ENCODE peak calls at places on chromosomes 13 and 19, in five cellular contexts. One of them, this sample, is unnamed.
A peak's percentile ranks its signal among the peaks of the same experiment; 100 is the strongest.

GRCh38 chr13:48412881-48413351 is at the start of gene LPAR6:
- DNase-seq in ascending aorta: no peak
- DNase-seq in uterus: peak; percentile 37
- DNase-seq in neural crest cell: no peak
- DNase-seq in GM06990: no peak
- DNase-seq in this sample: no peak

GRCh38 chr19:41027273-41027967 is 36.3 kb downstream of the CYP2B6 start:
- DNase-seq in ascending aorta: no peak
- DNase-seq in uterus: no peak
- DNase-seq in neural crest cell: no peak
- DNase-seq in GM06990: no peak
- DNase-seq in this sample: no peak

GRCh38 chr13:55714120-55714519 is 1426.6 kb upstream of the PRR20A start:
- DNase-seq in ascending aorta: no peak
- DNase-seq in uterus: no peak
- DNase-seq in neural crest cell: no peak
- DNase-seq in GM06990: no peak
- DNase-seq in this sample: no peak

GRCh38 chr13:91930687-91931086 is 532.3 kb downstream of the GPC5 start:
- DNase-seq in ascending aorta: no peak
- DNase-seq in uterus: no peak
- DNase-seq in neural crest cell: no peak
- DNase-seq in GM06990: no peak
- DNase-seq in this sample: no peak

GRCh38 chr19:45885556-45886426 is at the start of gene IRF2BP1:
- DNase-seq in ascending aorta: peak; percentile 70
- DNase-seq in uterus: peak; percentile 94
- DNase-seq in neural crest cell: peak; percentile 82
- DNase-seq in GM06990: peak; percentile 90
- DNase-seq in this sample: peak; percentile 93

GRCh38 chr13:46119883-46120614 is 15.2 kb upstream of the CPB2 start:
- DNase-seq in ascending aorta: no peak
- DNase-seq in uterus: no peak
- DNase-seq in neural crest cell: no peak
- DNase-seq in GM06990: no peak
- DNase-seq in this sample: no peak

GRCh38 chr19:2477732-2478191 is 1.8 kb downstream of the GADD45B start:
- DNase-seq in ascending aorta: no peak
- DNase-seq in uterus: peak; percentile 40
- DNase-seq in neural crest cell: no peak
- DNase-seq in GM06990: peak; percentile 64
- DNase-seq in this sample: no peak

GRCh38 chr19:50720181-50720920 is 749 bp upstream of the SHANK1 start:
- DNase-seq in ascending aorta: no peak
- DNase-seq in uterus: no peak
- DNase-seq in neural crest cell: no peak
- DNase-seq in GM06990: no peak
- DNase-seq in this sample: no peak

GRCh38 chr13:51518847-51519246 is 65.4 kb upstream of the WDFY2 start:
- DNase-seq in ascending aorta: no peak
- DNase-seq in uterus: no peak
- DNase-seq in neural crest cell: no peak
- DNase-seq in GM06990: no peak
- DNase-seq in this sample: no peak

GRCh38 chr19:39156230-39156890 is 30.8 kb downstream of the PAK4 start:
- DNase-seq in ascending aorta: no peak
- DNase-seq in uterus: no peak
- DNase-seq in neural crest cell: no peak
- DNase-seq in GM06990: no peak
- DNase-seq in this sample: no peak

GRCh38 chr13:28532226-28533048 is 37.5 kb upstream of the FLT1 start:
- DNase-seq in ascending aorta: no peak
- DNase-seq in uterus: no peak
- DNase-seq in neural crest cell: peak; percentile 16
- DNase-seq in GM06990: no peak
- DNase-seq in this sample: peak; percentile 50

GRCh38 chr13:58478858-58479257 is 847.3 kb downstream of the PCDH17 start:
- DNase-seq in ascending aorta: no peak
- DNase-seq in uterus: no peak
- DNase-seq in neural crest cell: no peak
- DNase-seq in GM06990: no peak
- DNase-seq in this sample: no peak

GRCh38 chr13:59441596-59442280 is 722.0 kb downstream of the DIAPH3 start:
- DNase-seq in ascending aorta: no peak
- DNase-seq in uterus: no peak
- DNase-seq in neural crest cell: no peak
- DNase-seq in GM06990: no peak
- DNase-seq in this sample: no peak

GRCh38 chr19:16096281-16096855 is 15.3 kb upstream of the RAB8A start:
- DNase-seq in ascending aorta: no peak
- DNase-seq in uterus: no peak
- DNase-seq in neural crest cell: no peak
- DNase-seq in GM06990: no peak
- DNase-seq in this sample: no peak

GRCh38 chr19:47049307-47049700 is 880 bp upstream of the TMEM160 start:
- DNase-seq in ascending aorta: no peak
- DNase-seq in uterus: no peak
- DNase-seq in neural crest cell: no peak
- DNase-seq in GM06990: no peak
- DNase-seq in this sample: no peak

GRCh38 chr19:16293133-16294085 is 31.2 kb upstream of the KLF2 start:
- DNase-seq in ascending aorta: peak; percentile 39
- DNase-seq in uterus: peak; percentile 98
- DNase-seq in neural crest cell: no peak
- DNase-seq in GM06990: no peak
- DNase-seq in this sample: no peak

GRCh38 chr19:39038098-39038497 is 5.7 kb upstream of the FBXO27 start:
- DNase-seq in ascending aorta: no peak
- DNase-seq in uterus: no peak
- DNase-seq in neural crest cell: peak; percentile 15
- DNase-seq in GM06990: no peak
- DNase-seq in this sample: peak; percentile 54

DNA sequence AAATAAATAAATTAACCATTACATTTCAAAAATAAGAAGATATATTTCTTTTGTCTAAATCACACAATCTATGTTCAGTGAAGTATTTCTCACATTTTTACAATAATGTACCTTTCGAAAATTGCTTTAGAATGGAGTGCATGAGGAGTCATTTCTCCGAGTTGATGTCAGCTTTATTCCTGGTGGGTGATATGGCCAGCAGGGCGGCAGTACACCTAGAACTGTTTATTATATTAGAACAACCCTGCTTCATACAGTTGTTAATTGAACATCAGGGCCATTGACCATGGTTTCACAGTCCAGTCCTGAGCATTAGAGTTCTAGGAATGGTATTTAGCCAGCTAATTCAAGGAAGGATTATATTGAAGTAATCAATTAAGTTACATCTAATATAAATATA is 696.3 kb upstream of the SLC10A2 start:
- DNase-seq in ascending aorta: no peak
- DNase-seq in uterus: no peak
- DNase-seq in neural crest cell: no peak
- DNase-seq in GM06990: no peak
- DNase-seq in this sample: no peak
- TF ChIP-seq CTCF in ascending aorta: no peak
- TF ChIP-seq CTCF in uterus: no peak
- TF ChIP-seq CTCF in neural crest cell: peak; percentile 29
- TF ChIP-seq CTCF in GM06990: no peak
- TF ChIP-seq CTCF in this sample: peak; percentile 13

GRCh38 chr13:23722726-23723453 is 152.7 kb downstream of the TNFRSF19 start:
- DNase-seq in ascending aorta: no peak
- DNase-seq in uterus: no peak
- DNase-seq in neural crest cell: no peak
- DNase-seq in GM06990: no peak
- DNase-seq in this sample: no peak

GRCh38 chr13:23728807-23729206 is 158.6 kb downstream of the TNFRSF19 start:
- DNase-seq in ascending aorta: no peak
- DNase-seq in uterus: no peak
- DNase-seq in neural crest cell: no peak
- DNase-seq in GM06990: no peak
- DNase-seq in this sample: no peak

GRCh38 chr13:23725922-23726321 is 155.7 kb downstream of the TNFRSF19 start:
- DNase-seq in ascending aorta: no peak
- DNase-seq in uterus: no peak
- DNase-seq in neural crest cell: no peak
- DNase-seq in GM06990: no peak
- DNase-seq in this sample: no peak

GRCh38 chr13:23723463-23723862 is 153.3 kb downstream of the TNFRSF19 start:
- DNase-seq in ascending aorta: no peak
- DNase-seq in uterus: peak; percentile 30
- DNase-seq in neural crest cell: no peak
- DNase-seq in GM06990: no peak
- DNase-seq in this sample: no peak

GRCh38 chr13:23724196-23724970 is 154.2 kb downstream of the TNFRSF19 start:
- DNase-seq in ascending aorta: no peak
- DNase-seq in uterus: no peak
- DNase-seq in neural crest cell: no peak
- DNase-seq in GM06990: no peak
- DNase-seq in this sample: no peak
- TF ChIP-seq CTCF in ascending aorta: no peak
- TF ChIP-seq CTCF in uterus: no peak
- TF ChIP-seq CTCF in neural crest cell: no peak
- TF ChIP-seq CTCF in GM06990: no peak
- TF ChIP-seq CTCF in this sample: no peak

GRCh38 chr19:17922138-17922537 is 10.7 kb upstream of the CCDC124 start:
- DNase-seq in ascending aorta: no peak
- DNase-seq in uterus: no peak
- DNase-seq in neural crest cell: no peak
- DNase-seq in GM06990: no peak
- DNase-seq in this sample: no peak
- TF ChIP-seq CTCF in ascending aorta: no peak
- TF ChIP-seq CTCF in uterus: no peak
- TF ChIP-seq CTCF in neural crest cell: no peak
- TF ChIP-seq CTCF in GM06990: no peak
- TF ChIP-seq CTCF in this sample: no peak

GRCh38 chr19:35693422-35693821 is 10.9 kb upstream of the ZBTB32 start:
- DNase-seq in ascending aorta: no peak
- DNase-seq in uterus: no peak
- DNase-seq in neural crest cell: no peak
- DNase-seq in GM06990: no peak
- DNase-seq in this sample: no peak
- TF ChIP-seq CTCF in ascending aorta: no peak
- TF ChIP-seq CTCF in uterus: no peak
- TF ChIP-seq CTCF in neural crest cell: no peak
- TF ChIP-seq CTCF in GM06990: no peak
- TF ChIP-seq CTCF in this sample: peak; percentile 14

DNA sequence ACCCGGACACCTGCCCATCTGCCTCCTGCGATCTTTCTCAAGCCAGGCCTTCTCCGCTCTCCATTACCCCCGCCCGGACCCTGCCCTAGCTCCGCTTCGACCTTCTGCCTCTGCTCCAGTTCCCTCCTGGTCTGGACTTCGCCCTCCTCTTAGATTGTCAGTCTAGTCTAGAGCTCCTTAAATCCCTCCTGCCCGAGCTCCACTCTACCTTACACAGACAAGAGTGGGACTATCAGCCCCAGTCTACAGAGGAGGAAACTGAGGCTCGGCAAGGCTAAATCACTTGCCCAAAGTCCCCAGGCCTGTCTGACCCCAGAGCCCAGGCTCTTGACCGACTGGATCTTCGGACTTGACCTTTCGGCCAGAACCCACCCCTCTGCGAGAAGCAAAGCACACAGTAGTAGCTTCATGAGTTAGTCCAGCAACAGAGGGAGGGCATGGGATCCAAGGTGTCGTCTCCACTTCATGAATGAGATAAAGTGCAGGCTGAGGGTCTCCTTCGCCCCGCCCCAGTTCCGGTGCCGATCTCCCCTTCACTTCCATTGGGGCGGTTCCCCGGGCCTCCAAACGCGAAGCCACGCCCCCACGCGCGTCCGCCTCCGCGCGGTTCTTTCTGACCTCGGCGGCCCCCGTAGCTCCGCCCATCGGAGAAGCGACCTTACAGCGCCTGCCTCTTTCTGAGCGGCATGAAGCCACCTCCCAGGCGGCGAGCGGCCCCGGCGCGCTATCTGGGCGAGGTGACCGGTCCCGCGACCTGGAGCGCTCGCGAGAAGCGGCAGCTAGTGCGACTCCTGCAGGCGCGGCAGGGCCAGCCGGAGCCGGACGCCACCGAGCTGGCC is at the start of gene SNAPC2:
- DNase-seq in ascending aorta: peak; percentile 81
- DNase-seq in uterus: peak; percentile 96
- DNase-seq in neural crest cell: peak; percentile 97
- DNase-seq in GM06990: peak; percentile 97
- DNase-seq in this sample: peak; percentile 95
- TF ChIP-seq CTCF in ascending aorta: peak; percentile 5
- TF ChIP-seq CTCF in uterus: no peak
- TF ChIP-seq CTCF in neural crest cell: no peak
- TF ChIP-seq CTCF in GM06990: no peak
- TF ChIP-seq CTCF in this sample: no peak

GRCh38 chr13:97849305-97849704 is 104.2 kb upstream of the IPO5 start:
- DNase-seq in ascending aorta: no peak
- DNase-seq in uterus: no peak
- DNase-seq in neural crest cell: no peak
- DNase-seq in GM06990: no peak
- DNase-seq in this sample: peak; percentile 19
- TF ChIP-seq CTCF in ascending aorta: no peak
- TF ChIP-seq CTCF in uterus: no peak
- TF ChIP-seq CTCF in neural crest cell: peak; percentile 55
- TF ChIP-seq CTCF in GM06990: peak; percentile 41
- TF ChIP-seq CTCF in this sample: peak; percentile 30

GRCh38 chr19:51811344-51811743 is 16.4 kb downstream of the FPR3 start:
- DNase-seq in ascending aorta: peak; percentile 47
- DNase-seq in uterus: no peak
- DNase-seq in neural crest cell: no peak
- DNase-seq in GM06990: no peak
- DNase-seq in this sample: no peak

GRCh38 chr19:51808333-51808986 is 13.5 kb downstream of the FPR3 start:
- DNase-seq in ascending aorta: no peak
- DNase-seq in uterus: no peak
- DNase-seq in neural crest cell: no peak
- DNase-seq in GM06990: no peak
- DNase-seq in this sample: no peak

GRCh38 chr19:51807925-51808324 is 13.0 kb downstream of the FPR3 start:
- DNase-seq in ascending aorta: no peak
- DNase-seq in uterus: no peak
- DNase-seq in neural crest cell: no peak
- DNase-seq in GM06990: no peak
- DNase-seq in this sample: no peak

GRCh38 chr19:51809787-51810186 is 14.8 kb downstream of the FPR3 start:
- DNase-seq in ascending aorta: no peak
- DNase-seq in uterus: no peak
- DNase-seq in neural crest cell: no peak
- DNase-seq in GM06990: no peak
- DNase-seq in this sample: no peak

DNA sequence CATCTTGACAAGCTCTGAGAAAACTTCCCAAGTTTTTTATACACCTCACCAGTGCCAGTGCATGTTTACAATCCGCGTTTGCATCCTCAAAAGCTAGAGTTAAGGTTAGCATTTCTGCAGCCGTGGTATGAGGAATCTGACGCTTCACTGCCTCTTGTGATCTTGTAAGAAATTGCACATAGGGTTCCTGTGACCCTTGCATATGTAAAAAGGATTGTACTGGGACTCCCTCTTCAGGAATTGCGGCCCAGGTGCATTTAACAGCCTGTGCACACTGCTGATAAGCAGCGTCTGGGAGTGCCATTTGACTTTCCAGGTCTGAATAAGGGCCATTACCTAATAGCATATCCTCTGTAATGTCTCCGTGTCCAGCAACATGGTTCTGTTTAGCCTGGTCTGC is 15.3 kb downstream of the FPR3 start:
- DNase-seq in ascending aorta: no peak
- DNase-seq in uterus: no peak
- DNase-seq in neural crest cell: no peak
- DNase-seq in GM06990: no peak
- DNase-seq in this sample: no peak
- TF ChIP-seq CTCF in ascending aorta: no peak
- TF ChIP-seq CTCF in uterus: no peak
- TF ChIP-seq CTCF in neural crest cell: no peak
- TF ChIP-seq CTCF in GM06990: no peak
- TF ChIP-seq CTCF in this sample: no peak